ENCODE peak calls at places on chromosomes 13 and 19, in four cellular contexts. H is left ventricle myocardium inferior, W is heart left ventricle, F is mesenchymal stem cell. O is an unnamed sample.

GRCh38 chr19:10782795-10783194 is 53.2 kb downstream of the TMED1 start:
- DNase-seq in F (no peak), W (peak; percentile 32), H (peak; percentile 74), O (no peak)

GRCh38 chr13:109568273-109568900 is 218.0 kb downstream of the IRS2 start:
- DNase-seq in H (no peak), F (no peak), W (no peak), O (no peak)

GRCh38 chr19:12527034-12527836 is 24.0 kb downstream of the ZNF564 start:
- DNase-seq in W (no peak), F (peak; percentile 49), H (no peak), O (no peak)

GRCh38 chr13:71312923-71313322 is 554.1 kb downstream of the DACH1 start:
- DNase-seq in W (no peak), H (no peak), F (no peak), O (no peak)

GRCh38 chr13:100675660-100676129 is 1.1 kb upstream of the TMTC4 start:
- DNase-seq in H (no peak), W (no peak), F (no peak), O (no peak)

GRCh38 chr19:45442927-45443461 is 19.3 kb upstream of the ERCC1 start:
- DNase-seq in F (peak; percentile 83), H (peak; percentile 46), W (peak; percentile 46), O (no peak)

GRCh38 chr13:102870677-102871415 is 25.0 kb downstream of the ERCC5 start:
- DNase-seq in W (peak; percentile 54), F (peak; percentile 66), H (peak; percentile 37), O (no peak)

GRCh38 chr13:30718661-30719520 is 16.5 kb upstream of the ALOX5AP start:
- DNase-seq in F (peak; percentile 90), W (no peak), H (no peak), O (no peak)

GRCh38 chr19:11560404-11560988 is 1.5 kb upstream of the ELOF1 start:
- DNase-seq in F (peak; percentile 82), H (no peak), W (no peak), O (no peak)

GRCh38 chr13:114035583-114036501 is 62.0 kb upstream of the C13orf46 start:
- DNase-seq in W (no peak), F (no peak), H (peak; percentile 54), O (no peak)

GRCh38 chr13:102948006-102948405 is 102.2 kb downstream of the ERCC5 start:
- DNase-seq in W (no peak), F (no peak), H (no peak), O (no peak)

GRCh38 chr13:72808917-72809500 is 27.1 kb downstream of the PIBF1 start:
- DNase-seq in W (no peak), H (no peak), F (peak; percentile 28), O (no peak)

GRCh38 chr13:72180253-72180952 is 313.4 kb upstream of the DACH1 start:
- DNase-seq in W (no peak), F (no peak), H (no peak), O (no peak)

DNA sequence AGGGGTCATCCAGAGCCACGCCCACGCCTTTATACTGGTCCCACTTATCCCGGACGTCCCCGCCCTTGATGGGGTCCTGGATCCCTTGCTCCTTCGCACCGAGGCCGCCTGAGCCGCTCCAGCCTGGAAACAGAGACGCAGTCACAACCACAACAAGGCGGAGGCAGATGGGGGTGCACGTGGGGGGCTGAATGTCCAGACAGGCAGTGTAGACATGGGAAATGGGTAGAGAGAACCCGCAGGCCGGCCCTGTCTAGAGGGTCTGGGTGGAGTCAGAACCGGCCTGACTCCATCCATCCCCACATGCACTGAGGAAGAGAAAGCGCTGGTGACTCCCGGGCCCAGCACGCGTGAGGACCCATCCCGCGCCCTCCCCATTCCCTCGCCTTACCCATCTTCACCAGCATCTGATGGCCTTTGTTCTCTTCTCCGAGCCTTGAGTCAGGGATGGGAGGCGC is 23.0 kb downstream of the CHERP start:
- DNase-seq in F (no peak), W (no peak), H (no peak), O (no peak)
- H3K36me3 ChIP-seq in F (peaks cover 83% of the 10 kb centered on the region), W (peaks cover 90% of the 10 kb centered on the region), H (peaks cover 91% of the 10 kb centered on the region), O (peaks cover 61% of the 10 kb centered on the region)

GRCh38 chr19:14023404-14024235 is 4.3 kb upstream of the RLN3 start:
- DNase-seq in H (peak; percentile 39), W (peak; percentile 46), F (peak; percentile 73), O (no peak)
- H3K27ac ChIP-seq in H (peak overlapping the region; percentile 67), W (peak overlapping the region; percentile 15), F (no peak overlapping the region), O (no peak overlapping the region)

DNA sequence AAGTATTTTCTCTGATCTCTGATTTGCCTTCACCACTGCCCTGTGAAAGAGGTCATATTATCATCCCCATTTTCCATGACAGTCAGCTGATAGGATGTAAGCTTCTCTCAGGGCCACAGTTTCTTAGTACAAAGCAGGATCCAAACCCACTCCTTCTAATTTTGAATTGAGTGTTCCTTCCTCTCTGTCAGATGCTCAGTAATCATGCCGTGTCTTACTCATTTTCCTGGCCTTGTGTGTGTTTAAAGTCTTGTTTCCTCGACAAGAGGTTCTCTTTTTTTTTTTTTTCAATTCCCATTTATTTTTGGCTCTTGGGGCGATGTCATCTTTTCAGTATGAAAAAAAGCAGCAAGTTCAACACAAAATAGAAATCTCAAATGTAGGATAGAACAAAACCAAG is 72.3 kb downstream of the NAA16 start:
- DNase-seq in F (peak; percentile 17), H (no peak), W (no peak), O (no peak)
- H3K4me3 ChIP-seq in F (no peak overlapping the region), H (no peak overlapping the region), W (no peak overlapping the region), O (no peak overlapping the region)

GRCh38 chr19:19649159-19649558 is 5.7 kb upstream of the GMIP start:
- DNase-seq in F (no peak), W (no peak), H (no peak), O (no peak)

GRCh38 chr19:19650331-19650730 is 6.9 kb upstream of the GMIP start:
- DNase-seq in F (no peak), W (no peak), H (no peak), O (no peak)

GRCh38 chr19:19649580-19649995 is 6.1 kb upstream of the GMIP start:
- DNase-seq in H (no peak), W (no peak), F (no peak), O (no peak)

GRCh38 chr19:19645233-19645870 is 1.9 kb upstream of the GMIP start:
- DNase-seq in F (no peak), W (no peak), H (no peak), O (no peak)

GRCh38 chr19:19647037-19647835 is 3.8 kb upstream of the GMIP start:
- DNase-seq in H (no peak), F (no peak), W (no peak), O (no peak)
- H3K36me3 ChIP-seq in H (peaks cover 75% of the 10 kb centered on the region), F (peaks cover 72% of the 10 kb centered on the region), W (peaks cover 75% of the 10 kb centered on the region), O (peaks cover 34% of the 10 kb centered on the region)

GRCh38 chr13:88384542-88384941 is 713.4 kb downstream of the SLITRK5 start:
- DNase-seq in W (no peak), F (no peak), H (no peak), O (no peak)
- H3K27ac ChIP-seq in W (no peak overlapping the region), F (no peak overlapping the region), H (no peak overlapping the region), O (no peak overlapping the region)

GRCh38 chr13:41427700-41428099 is 29.6 kb upstream of the RGCC start:
- DNase-seq in W (no peak), H (no peak), F (no peak), O (no peak)
- H3K4me3 ChIP-seq in W (peak overlapping the region; percentile 38), H (peak overlapping the region; percentile 56), F (peak overlapping the region; percentile 41), O (peak overlapping the region; percentile 14)

GRCh38 chr19:1370579-1371361 is 12.9 kb upstream of the NDUFS7 start:
- DNase-seq in W (no peak), F (no peak), H (no peak), O (no peak)

GRCh38 chr19:1373042-1373533 is 10.6 kb upstream of the NDUFS7 start:
- DNase-seq in H (no peak), F (no peak), W (no peak), O (no peak)

GRCh38 chr19:1365964-1366695 is 17.6 kb upstream of the NDUFS7 start:
- DNase-seq in H (no peak), W (no peak), F (no peak), O (no peak)

GRCh38 chr19:1366899-1367870 is 16.5 kb upstream of the NDUFS7 start:
- DNase-seq in F (no peak), W (no peak), H (no peak), O (no peak)

GRCh38 chr19:1369214-1369805 is 14.4 kb upstream of the NDUFS7 start:
- DNase-seq in F (no peak), W (no peak), H (no peak), O (no peak)
- H3K36me3 ChIP-seq in F (peaks cover 90% of the 10 kb centered on the region), W (peaks cover 92% of the 10 kb centered on the region), H (peaks cover 86% of the 10 kb centered on the region), O (peaks cover 23% of the 10 kb centered on the region)

GRCh38 chr13:44354322-44354721 is 19.3 kb upstream of the SERP2 start:
- DNase-seq in W (no peak), F (no peak), H (no peak), O (no peak)

GRCh38 chr13:44352202-44352601 is 21.4 kb upstream of the SERP2 start:
- DNase-seq in H (no peak), F (no peak), W (no peak), O (no peak)

GRCh38 chr13:44352671-44353070 is 21.0 kb upstream of the SERP2 start:
- DNase-seq in H (no peak), F (no peak), W (no peak), O (no peak)

GRCh38 chr13:44350775-44351504 is 22.7 kb upstream of the SERP2 start:
- DNase-seq in F (no peak), W (no peak), H (no peak), O (no peak)

DNA sequence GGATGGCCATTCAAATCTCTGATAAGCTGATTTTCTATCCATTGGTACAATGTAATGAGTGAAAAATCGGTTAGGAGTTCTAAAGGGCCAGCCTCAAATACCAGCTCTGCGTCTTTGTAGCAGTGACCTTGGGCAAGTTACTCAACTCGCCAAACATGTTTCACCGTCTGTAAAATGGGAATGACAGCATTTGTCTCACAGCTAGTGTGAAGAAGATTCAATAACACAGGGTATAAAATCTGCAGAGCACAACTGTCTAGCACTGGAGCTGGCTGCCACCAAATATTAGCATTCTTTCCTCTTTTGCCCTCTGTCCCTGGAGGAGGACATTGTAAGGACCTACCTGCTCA is 22.1 kb upstream of the SERP2 start:
- DNase-seq in F (no peak), W (no peak), H (no peak), O (no peak)
- H3K27ac ChIP-seq in F (no peak overlapping the region), W (no peak overlapping the region), H (no peak overlapping the region), O (no peak overlapping the region)

DNA sequence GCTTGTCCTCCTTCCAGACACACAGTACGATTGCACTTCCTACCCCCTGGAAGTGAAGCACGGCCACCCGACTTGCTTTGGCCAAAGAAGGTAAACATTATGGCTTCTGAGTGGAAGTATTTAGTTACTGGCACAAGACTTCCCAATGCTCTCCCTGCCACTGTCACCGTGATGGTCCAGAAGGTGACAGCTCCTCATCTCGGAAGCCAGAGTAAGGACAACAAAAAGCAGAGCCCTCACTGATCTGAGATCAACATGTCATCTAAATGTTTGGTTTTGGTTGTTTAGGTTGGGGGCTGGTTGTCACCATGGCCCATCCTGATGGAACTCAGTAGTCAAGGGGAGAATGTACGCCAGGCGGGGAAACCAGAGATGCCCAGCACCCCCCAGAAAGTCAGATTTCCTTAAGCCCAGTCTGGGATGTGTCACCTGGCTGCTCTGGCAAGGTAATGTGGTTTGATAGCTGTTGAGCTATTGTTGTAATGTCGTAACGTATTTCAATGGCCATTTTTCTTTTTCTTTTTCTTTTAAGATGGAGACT is 170.1 kb upstream of the ZNF536 start:
- DNase-seq in F (no peak), H (no peak), W (no peak), O (no peak)
- H3K4me3 ChIP-seq in F (no peak overlapping the region), H (no peak overlapping the region), W (no peak overlapping the region), O (no peak overlapping the region)

GRCh38 chr13:97234742-97235141 is 12.6 kb downstream of the MBNL2 start:
- DNase-seq in W (no peak), F (no peak), H (no peak), O (no peak)
- H3K36me3 ChIP-seq in W (peaks cover 3% of the 10 kb centered on the region), F (peaks cover 4% of the 10 kb centered on the region), H (no peaks in the 10 kb centered on the region), O (no peaks in the 10 kb centered on the region)